ENCODE peak calls at places on chromosomes 7 and 10, in four cellular contexts. S, J, N and Z are unnamed samples.
A peak's percentile ranks its signal among the peaks of the same experiment; 100 is the strongest.

GRCh38 chr7:91826377-91826776 is 54.1 kb downstream of the MTERF1 start:
- DNase-seq in S (no peak), J (no peak), N (no peak), Z (no peak)

GRCh38 chr10:63986536-63986935 is 465.3 kb downstream of the REEP3 start:
- DNase-seq in S (no peak), J (no peak), N (no peak), Z (no peak)

GRCh38 chr10:83580373-83581012 is 558.8 kb upstream of the GHITM start:
- DNase-seq in S (no peak), J (no peak), N (no peak), Z (no peak)

GRCh38 chr10:77965294-77965693 is 38.7 kb upstream of the DLG5 start:
- DNase-seq in S (no peak), J (no peak), N (no peak), Z (no peak)

GRCh38 chr7:936131-937054 is 18.1 kb downstream of the ADAP1 start:
- DNase-seq in S (no peak), J (no peak), N (peak; percentile 48), Z (no peak)

GRCh38 chr10:12419279-12419847 is 70.0 kb downstream of the CAMK1D start:
- DNase-seq in S (peak; percentile 57), J (no peak), N (peak; percentile 36), Z (peak; percentile 1)

GRCh38 chr10:118409295-118409694 is 67.2 kb upstream of the FAM204A start:
- DNase-seq in S (no peak), J (no peak), N (no peak), Z (no peak)

GRCh38 chr7:117065585-117066150 is 112.4 kb downstream of the ST7 start:
- DNase-seq in S (no peak), J (no peak), N (no peak), Z (no peak)

GRCh38 chr10:115871855-115872254 is 401.2 kb downstream of the GFRA1 start:
- DNase-seq in S (no peak), J (no peak), N (no peak), Z (no peak)

GRCh38 chr7:111734955-111735660 is 172.8 kb upstream of the IMMP2L start:
- DNase-seq in S (no peak), J (no peak), N (no peak), Z (no peak)

GRCh38 chr7:90625562-90625961 is 29.4 kb downstream of the CDK14 start:
- DNase-seq in S (peak; percentile 23), J (peak; percentile 20), N (no peak), Z (no peak)

GRCh38 chr7:8871716-8872115 is 438.3 kb downstream of the NXPH1 start:
- DNase-seq in S (no peak), J (no peak), N (no peak), Z (no peak)
- H3K9me3 ChIP-seq in S (peaks cover 4% of the 10 kb centered on the region), J (no peaks in the 10 kb centered on the region), N (no peaks in the 10 kb centered on the region), Z (peaks cover 4% of the 10 kb centered on the region)

DNA sequence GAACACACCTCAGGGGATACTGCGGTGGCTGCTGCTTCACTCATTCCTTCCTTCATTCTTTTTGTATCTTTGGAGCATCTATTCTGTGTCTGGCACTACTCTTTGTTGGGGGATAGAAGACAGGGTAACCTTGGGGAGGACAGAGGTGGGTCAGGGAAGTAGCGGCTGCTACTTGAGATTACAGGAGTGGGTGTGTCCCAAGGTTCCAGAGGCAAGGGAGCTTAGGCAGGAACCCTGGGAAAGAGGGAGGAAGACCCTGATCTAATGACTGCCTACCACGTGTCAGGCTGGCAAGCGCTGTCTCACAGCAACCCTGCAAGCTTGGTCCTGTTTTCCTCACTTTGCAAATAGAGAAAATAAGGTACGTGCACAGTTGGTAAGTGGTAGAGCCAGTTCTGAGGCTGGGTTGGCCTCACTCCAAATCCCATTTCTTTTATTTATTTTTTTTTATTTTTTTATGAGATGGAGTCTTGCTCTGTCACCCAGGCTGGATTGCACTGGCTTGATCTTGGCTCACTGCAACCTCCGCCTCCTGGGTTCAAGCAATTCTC is 985.9 kb upstream of the ZNF722 start:
- DNase-seq in S (no peak), J (no peak), N (no peak), Z (no peak)
- H3K9me3 ChIP-seq in S (no peaks in the 10 kb centered on the region), J (no peaks in the 10 kb centered on the region), N (peaks cover 19% of the 10 kb centered on the region), Z (peaks cover 58% of the 10 kb centered on the region)

GRCh38 chr10:133438711-133439273 is 14.4 kb upstream of the SPRN start:
- DNase-seq in S (no peak), J (no peak), N (peak; percentile 40), Z (no peak)
- H3K9me3 ChIP-seq in S (peaks cover 3% of the 10 kb centered on the region), J (no peaks in the 10 kb centered on the region), N (peaks cover 3% of the 10 kb centered on the region), Z (no peaks in the 10 kb centered on the region)

GRCh38 chr10:10353326-10353725 is 664.3 kb upstream of the CELF2 start:
- DNase-seq in S (no peak), J (no peak), N (no peak), Z (no peak)
- H3K9me3 ChIP-seq in S (no peaks in the 10 kb centered on the region), J (no peaks in the 10 kb centered on the region), N (no peaks in the 10 kb centered on the region), Z (no peaks in the 10 kb centered on the region)